ENCODE peak calls at places on chromosomes 4 and X, in four cellular contexts. One of them, this sample, is unnamed.

GRCh38 chrX:100587846-100588245 is 3.1 kb downstream of the TNMD start:
- DNase-seq in GM12878: no peak
- DNase-seq in HepG2: no peak
- DNase-seq in K562: no peak
- DNase-seq in this sample: no peak

GRCh38 chr4:123659759-123660158 is 263.2 kb downstream of the SPRY1 start:
- DNase-seq in K562: no peak
- DNase-seq in GM12878: no peak
- DNase-seq in HepG2: peak
- DNase-seq in this sample: no peak

GRCh38 chrX:88072339-88073030 is 554.9 kb downstream of the KLHL4 start:
- DNase-seq in HepG2: no peak
- DNase-seq in K562: no peak
- DNase-seq in GM12878: no peak
- DNase-seq in this sample: no peak

GRCh38 chr4:177107288-177107901 is 202.3 kb upstream of the NEIL3 start:
- DNase-seq in K562: no peak
- DNase-seq in GM12878: no peak
- DNase-seq in HepG2: no peak
- DNase-seq in this sample: no peak

GRCh38 chr4:73800206-73800605 is 36.3 kb upstream of the CXCL6 start:
- DNase-seq in K562: no peak
- DNase-seq in GM12878: no peak
- DNase-seq in HepG2: no peak
- DNase-seq in this sample: no peak

GRCh38 chrX:123339201-123339905 is 155.3 kb downstream of the GRIA3 start:
- DNase-seq in K562: no peak
- DNase-seq in GM12878: no peak
- DNase-seq in HepG2: no peak
- DNase-seq in this sample: no peak

GRCh38 chrX:31483336-31483735 is 411.5 kb upstream of the FTHL17 start:
- DNase-seq in K562: no peak
- DNase-seq in GM12878: no peak
- DNase-seq in HepG2: no peak
- DNase-seq in this sample: no peak

GRCh38 chr4:7291372-7292135 is 99.2 kb downstream of the SORCS2 start:
- DNase-seq in GM12878: no peak
- DNase-seq in HepG2: no peak
- DNase-seq in K562: no peak
- DNase-seq in this sample: no peak

GRCh38 chrX:44063611-44064010 is 90.4 kb upstream of the NDP start:
- DNase-seq in HepG2: no peak
- DNase-seq in GM12878: no peak
- DNase-seq in K562: no peak
- DNase-seq in this sample: no peak

GRCh38 chrX:47129157-47129878 is 15.2 kb downstream of the NDUFB11 start:
- DNase-seq in K562: peak
- DNase-seq in HepG2: peak
- DNase-seq in GM12878: peak
- DNase-seq in this sample: peak
- TF ChIP-seq FOXK2 in K562: no peak
- TF ChIP-seq FOXK2 in HepG2: no peak
- TF ChIP-seq FOXK2 in GM12878: no peak
- TF ChIP-seq FOXK2 in this sample: no peak

GRCh38 chr4:148441986-148442829 is at the start of gene NR3C2:
- DNase-seq in HepG2: peak
- DNase-seq in K562: peak
- DNase-seq in GM12878: peak
- DNase-seq in this sample: peak

GRCh38 chr4:148441624-148441985 is 609 bp downstream of the NR3C2 start:
- DNase-seq in GM12878: no peak
- DNase-seq in K562: no peak
- DNase-seq in HepG2: no peak
- DNase-seq in this sample: peak

GRCh38 chr4:148444296-148445070 is 2.3 kb upstream of the NR3C2 start:
- DNase-seq in HepG2: no peak
- DNase-seq in K562: no peak
- DNase-seq in GM12878: no peak
- DNase-seq in this sample: peak

GRCh38 chr4:148443550-148444295 is 1.5 kb upstream of the NR3C2 start:
- DNase-seq in GM12878: no peak
- DNase-seq in K562: no peak
- DNase-seq in HepG2: no peak
- DNase-seq in this sample: peak

DNA sequence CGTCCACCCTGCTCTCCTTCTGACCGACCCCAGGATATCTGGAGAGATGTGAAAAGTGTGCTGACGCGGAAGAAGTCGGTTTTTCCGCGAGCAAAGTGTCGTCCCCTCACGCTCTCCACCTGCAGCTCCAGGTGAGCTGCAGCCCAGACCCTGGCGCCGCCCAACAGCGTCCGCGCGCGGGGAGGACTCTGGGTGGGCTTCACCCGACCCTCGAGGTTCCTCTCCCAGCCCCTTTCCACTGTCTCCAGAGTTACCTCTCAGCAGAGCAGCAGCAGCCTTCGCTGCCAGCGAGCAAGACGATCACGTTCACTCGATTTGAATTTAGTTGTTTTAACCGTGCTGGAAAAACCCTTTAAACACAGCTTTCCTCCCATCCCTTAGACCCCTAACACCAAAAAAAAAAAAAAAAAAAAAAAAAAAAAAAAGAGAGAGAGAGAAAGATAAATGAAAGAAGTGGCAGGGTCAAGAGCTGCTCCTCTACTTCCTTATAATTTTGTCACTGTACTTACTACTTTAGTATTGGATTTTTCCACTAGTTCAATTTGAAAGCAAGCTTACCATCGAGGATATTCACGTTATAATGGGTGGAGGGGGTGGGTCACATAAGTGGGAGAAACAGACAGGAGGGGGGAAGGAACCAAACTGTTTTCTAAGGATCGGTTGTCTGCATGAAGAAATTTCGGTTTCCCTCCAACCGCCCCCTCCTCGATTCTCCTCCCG is 776 bp upstream of the NR3C2 start:
- DNase-seq in K562: no peak
- DNase-seq in GM12878: no peak
- DNase-seq in HepG2: no peak
- DNase-seq in this sample: peak
- TF ChIP-seq FOXK2 in K562: no peak
- TF ChIP-seq FOXK2 in GM12878: no peak
- TF ChIP-seq FOXK2 in HepG2: no peak
- TF ChIP-seq FOXK2 in this sample: no peak

DNA sequence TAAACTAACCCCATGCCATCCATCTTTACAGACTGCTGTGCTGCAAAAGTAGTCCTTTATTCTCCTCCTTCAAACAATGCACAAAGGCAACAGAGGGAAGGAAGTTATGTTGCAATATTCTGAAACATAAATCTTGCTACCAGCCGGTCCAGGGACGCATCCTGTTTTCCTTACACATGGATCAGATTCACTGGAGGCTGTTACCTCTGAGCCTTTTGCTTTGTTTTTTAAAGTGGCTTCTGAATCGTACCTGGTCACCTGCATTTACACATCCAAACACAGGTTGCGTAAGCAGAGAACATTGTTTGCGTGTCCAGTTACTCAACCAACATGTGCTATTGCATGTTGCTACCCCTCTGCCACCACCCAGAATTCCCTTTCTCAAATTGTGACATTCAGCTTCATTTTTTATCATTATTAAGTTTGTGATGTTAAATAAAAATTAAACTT is 8.8 kb downstream of the PPARGC1A start:
- DNase-seq in GM12878: no peak
- DNase-seq in HepG2: peak
- DNase-seq in K562: no peak
- DNase-seq in this sample: no peak
- TF ChIP-seq FOXK2 in GM12878: no peak
- TF ChIP-seq FOXK2 in HepG2: peak
- TF ChIP-seq FOXK2 in K562: no peak
- TF ChIP-seq FOXK2 in this sample: no peak

DNA sequence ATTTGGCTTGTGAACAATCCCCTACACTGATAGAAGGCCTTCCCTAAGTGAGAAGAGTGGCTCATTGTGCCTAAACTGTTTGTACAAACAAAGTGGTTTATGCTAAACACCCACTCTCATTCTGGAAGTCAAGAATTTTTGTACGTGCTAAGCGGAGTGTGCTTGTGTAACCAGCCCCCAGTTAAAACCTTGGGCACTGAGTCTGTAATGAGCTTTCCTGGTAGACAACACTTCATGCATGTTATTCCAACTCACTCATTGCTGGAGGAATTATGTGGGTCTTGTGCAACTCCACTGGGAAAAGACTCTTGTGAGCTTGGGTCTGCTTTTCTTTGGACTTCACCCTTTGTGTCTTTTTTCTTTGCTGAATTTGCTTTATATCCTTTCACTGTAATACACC is 750.2 kb upstream of the HTR2C start:
- DNase-seq in HepG2: no peak
- DNase-seq in GM12878: no peak
- DNase-seq in K562: no peak
- DNase-seq in this sample: no peak
- TF ChIP-seq FOXK2 in HepG2: no peak
- TF ChIP-seq FOXK2 in GM12878: no peak
- TF ChIP-seq FOXK2 in K562: no peak
- TF ChIP-seq FOXK2 in this sample: no peak